ENCODE peak calls at places on chromosome 22, in nine cellular contexts. F is upper lobe of right lung, D is colonic mucosa, M is cardiac muscle cell, G is lung, S is heart right ventricle, Z is kidney, J is endodermal cell, V is iPS DF 6.9. W is an unnamed sample.
A peak's percentile ranks its signal among the peaks of the same experiment; 100 is the strongest.

GRCh38 chr22:26453812-26454500 is 24.9 kb downstream of the ASPHD2 start:
- DNase-seq in V (no peak), D (no peak), S (no peak), M (no peak), G (no peak), Z (no peak), J (no peak), F (no peak), W (no peak)

GRCh38 chr22:42959472-42960145 is 55.3 kb downstream of the PACSIN2 start:
- DNase-seq in F (no peak), S (peak; percentile 79), Z (no peak), G (peak; percentile 74), V (no peak), D (peak; percentile 76), J (peak; percentile 51), M (peak; percentile 76), W (peak; percentile 83)

GRCh38 chr22:50035976-50036375 is 22.1 kb downstream of the TTLL8 start:
- DNase-seq in D (no peak), V (no peak), M (no peak), F (no peak), J (no peak), Z (peak; percentile 64), S (no peak), G (no peak), W (no peak)

GRCh38 chr22:47139790-47140119 is 377.3 kb downstream of the TBC1D22A start:
- DNase-seq in M (no peak), G (no peak), V (no peak), S (no peak), F (no peak), D (no peak), J (no peak), Z (no peak), W (no peak)

GRCh38 chr22:50627452-50627913 is 469 bp downstream of the ARSA start:
- DNase-seq in S (no peak), Z (no peak), F (no peak), M (peak; percentile 40), J (peak; percentile 76), D (peak; percentile 42), V (no peak), G (no peak), W (no peak)

GRCh38 chr22:22959147-22959827 is 71.7 kb downstream of the IGLL5 start:
- DNase-seq in F (no peak), Z (no peak), D (peak; percentile 71), J (peak; percentile 92), M (peak; percentile 79), V (peak; percentile 50), S (peak; percentile 81), G (peak; percentile 54), W (peak; percentile 78)

GRCh38 chr22:46055176-46055850 is 78.4 kb upstream of the WNT7B start:
- DNase-seq in D (peak; percentile 78), Z (peak; percentile 90), G (peak; percentile 40), V (no peak), J (peak; percentile 28), M (no peak), F (peak; percentile 75), S (no peak), W (no peak)

GRCh38 chr22:34111210-34111824 is 191.0 kb upstream of the LARGE1 start:
- DNase-seq in F (no peak), G (no peak), V (peak; percentile 9), J (peak; percentile 83), M (peak; percentile 55), Z (no peak), D (peak; percentile 32), S (peak; percentile 9), W (peak; percentile 59)

GRCh38 chr22:27934069-27934468 is 15.0 kb upstream of the PITPNB start:
- DNase-seq in G (no peak), D (no peak), F (no peak), Z (no peak), V (no peak), S (no peak), M (no peak), J (no peak), W (no peak)

GRCh38 chr22:27930246-27931060 is 11.4 kb upstream of the PITPNB start:
- DNase-seq in S (no peak), Z (no peak), M (no peak), D (no peak), J (no peak), G (no peak), F (no peak), V (no peak), W (no peak)

GRCh38 chr22:27937453-27937852 is 18.4 kb upstream of the PITPNB start:
- DNase-seq in V (no peak), J (no peak), M (no peak), F (no peak), S (no peak), G (no peak), Z (no peak), D (no peak), W (no peak)

GRCh38 chr22:27935897-27936296 is 16.8 kb upstream of the PITPNB start:
- DNase-seq in G (no peak), M (no peak), Z (no peak), S (no peak), F (no peak), V (no peak), D (no peak), J (no peak), W (no peak)

DNA sequence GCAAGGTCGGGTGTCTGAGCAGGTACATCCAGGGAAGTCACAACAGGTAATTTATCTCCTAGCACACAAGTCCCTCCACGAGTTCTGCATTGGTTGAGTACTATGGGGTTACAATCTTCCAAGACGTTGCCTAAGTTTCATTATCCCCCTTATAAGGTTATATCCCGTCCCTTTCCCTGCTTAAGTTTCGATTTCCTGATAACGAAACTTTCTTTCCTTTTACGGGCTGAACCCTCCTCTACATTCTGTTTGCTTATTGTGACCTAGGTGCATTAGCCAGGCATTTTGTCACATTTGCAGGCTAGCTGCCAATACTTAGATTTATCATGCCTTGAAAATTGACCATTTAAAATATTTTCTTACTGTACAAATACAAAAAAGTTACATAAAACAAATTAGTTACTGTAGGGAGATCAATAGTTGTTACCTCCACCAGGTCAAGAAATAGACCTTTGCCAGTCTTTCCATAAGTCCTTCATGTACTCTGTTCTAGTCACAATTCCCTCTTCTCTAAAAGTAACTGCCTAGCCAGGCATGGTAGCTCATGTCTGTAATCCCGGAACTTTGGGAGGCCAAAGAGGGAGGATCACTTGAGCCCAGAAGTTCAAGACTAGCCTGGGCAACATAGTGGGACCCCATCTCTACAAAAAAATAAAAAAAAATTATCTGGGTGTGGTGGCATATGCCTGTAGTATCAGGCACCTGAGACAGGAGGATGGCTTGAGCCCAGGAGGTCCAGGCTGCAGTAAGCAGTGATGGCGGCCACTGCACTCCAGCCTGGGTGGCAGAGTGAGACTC is 14.3 kb upstream of the PITPNB start:
- DNase-seq in F (no peak), J (no peak), D (no peak), M (no peak), V (no peak), G (no peak), Z (no peak), S (no peak), W (no peak)
- H3K27ac ChIP-seq in F (no peak overlapping the region), J (no peak overlapping the region), D (no peak overlapping the region), M (no peak overlapping the region), V (no peak overlapping the region), G (no peak overlapping the region), Z (peak overlapping the region; percentile 37), S (peak overlapping the region; percentile 24), W (no peak overlapping the region)

GRCh38 chr22:37771702-37772427 is 35.9 kb upstream of the GCAT start:
- DNase-seq in D (no peak), V (no peak), M (no peak), F (no peak), G (no peak), S (no peak), J (no peak), Z (no peak), W (no peak)
- H3K4me3 ChIP-seq in D (no peak overlapping the region), V (no peak overlapping the region), M (no peak overlapping the region), F (no peak overlapping the region), G (no peak overlapping the region), S (no peak overlapping the region), J (no peak overlapping the region), Z (no peak overlapping the region), W (no peak overlapping the region)

GRCh38 chr22:38106814-38107578 is 3.5 kb downstream of the BAIAP2L2 start:
- DNase-seq in D (no peak), V (no peak), S (no peak), F (no peak), M (no peak), Z (peak; percentile 55), G (no peak), J (no peak), W (no peak)

GRCh38 chr22:38109391-38110000 is 988 bp downstream of the BAIAP2L2 start:
- DNase-seq in M (peak; percentile 35), S (no peak), V (no peak), G (no peak), D (no peak), Z (peak; percentile 75), J (peak; percentile 54), F (no peak), W (no peak)

GRCh38 chr22:38110008-38110862 is at the start of gene BAIAP2L2:
- DNase-seq in Z (peak; percentile 81), J (no peak), M (no peak), V (no peak), G (no peak), F (no peak), S (no peak), D (peak; percentile 88), W (no peak)

GRCh38 chr22:38108561-38109319 is 1.7 kb downstream of the BAIAP2L2 start:
- DNase-seq in Z (peak; percentile 45), D (peak; percentile 67), J (no peak), S (no peak), V (no peak), G (no peak), F (no peak), M (no peak), W (no peak)

GRCh38 chr22:38107692-38108515 is 2.6 kb downstream of the BAIAP2L2 start:
- DNase-seq in D (peak; percentile 92), S (no peak), M (no peak), F (no peak), G (no peak), V (no peak), J (no peak), Z (peak; percentile 80), W (no peak)
- H3K4me1 ChIP-seq in D (peaks cover 28% of the 10 kb centered on the region), S (peaks cover 11% of the 10 kb centered on the region), M (no peaks in the 10 kb centered on the region), F (no peaks in the 10 kb centered on the region), G (no peaks in the 10 kb centered on the region), V (peaks cover 3% of the 10 kb centered on the region), J (no peaks in the 10 kb centered on the region), Z (peaks cover 8% of the 10 kb centered on the region), W (peaks cover 7% of the 10 kb centered on the region)

GRCh38 chr22:20522828-20523117 is 15.4 kb downstream of the MED15 start:
- DNase-seq in F (no peak), Z (no peak), J (no peak), M (no peak), S (no peak), G (no peak), D (no peak), V (no peak), W (no peak)

GRCh38 chr22:20522134-20522827 is 14.9 kb downstream of the MED15 start:
- DNase-seq in V (no peak), J (no peak), M (no peak), D (no peak), Z (peak; percentile 25), G (no peak), F (no peak), S (no peak), W (no peak)

GRCh38 chr22:20523118-20523983 is 15.9 kb downstream of the MED15 start:
- DNase-seq in J (no peak), V (no peak), F (no peak), S (no peak), D (no peak), M (no peak), Z (peak; percentile 38), G (no peak), W (no peak)

GRCh38 chr22:20525048-20525447 is 17.6 kb downstream of the MED15 start:
- DNase-seq in J (no peak), S (no peak), D (no peak), G (no peak), Z (peak; percentile 14), M (no peak), V (no peak), F (no peak), W (no peak)

DNA sequence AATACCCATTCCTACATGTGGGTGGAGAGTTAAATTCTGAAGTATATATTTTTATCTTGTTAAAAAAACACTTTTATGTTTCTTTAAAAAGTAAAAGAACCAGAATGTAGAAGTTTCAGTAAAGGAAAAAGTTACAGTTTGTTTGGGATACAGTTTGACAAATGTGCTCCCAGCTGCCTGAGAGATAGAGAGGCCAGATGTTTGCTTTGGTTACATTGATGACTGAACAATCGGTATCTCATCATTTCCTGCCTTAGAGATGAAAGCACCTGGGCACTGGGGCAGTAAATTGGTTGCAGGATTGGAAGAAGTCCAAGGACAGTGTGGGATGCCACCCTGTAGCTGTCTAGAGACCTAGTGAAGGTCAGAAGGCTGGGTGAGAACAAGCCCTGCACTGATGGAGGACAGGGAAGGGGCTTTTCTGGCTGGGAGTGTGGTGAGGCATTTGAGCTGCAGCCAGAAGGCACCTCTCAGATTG is 16.6 kb downstream of the MED15 start:
- DNase-seq in F (no peak), G (no peak), J (no peak), D (no peak), S (no peak), V (no peak), Z (no peak), M (no peak), W (no peak)
- H3K27ac ChIP-seq in F (no peak overlapping the region), G (no peak overlapping the region), J (no peak overlapping the region), D (no peak overlapping the region), S (no peak overlapping the region), V (no peak overlapping the region), Z (no peak overlapping the region), M (peak overlapping the region; percentile 58), W (peak overlapping the region; percentile 62)

W was measured in right atrium auricular region.